ENCODE peak calls at places on chromosomes 3 and 15, in eight cellular contexts. O is heart right ventricle; H is lower lobe of right lung; X is CD8-positive, alpha-beta T cell; L is PC-9; J is uterus; A is body of pancreas; Y is heart left ventricle. C is an unnamed sample.

GRCh38 chr15:60745469-60745971 is 266.6 kb upstream of the ICE2 start:
- DNase-seq in A (peak; percentile 30), L (no peak), J (peak; percentile 71), H (no peak), X (no peak), Y (peak; percentile 63), O (peak; percentile 38), C (no peak)

GRCh38 chr15:65087411-65087810 is 10.9 kb downstream of the KBTBD13 start:
- DNase-seq in A (no peak), O (no peak), L (no peak), Y (no peak), X (no peak), H (peak; percentile 52), J (no peak), C (no peak)

GRCh38 chr15:68369931-68370767 is 61.8 kb downstream of the ITGA11 start:
- DNase-seq in H (no peak), J (peak; percentile 17), Y (no peak), L (no peak), X (no peak), A (no peak), O (no peak), C (no peak)

GRCh38 chr3:242986-243706 is 46.6 kb downstream of the CHL1 start:
- DNase-seq in H (no peak), X (no peak), Y (no peak), A (no peak), O (no peak), L (no peak), J (no peak), C (no peak)

GRCh38 chr3:4303187-4304123 is at the start of gene SETMAR:
- DNase-seq in J (peak; percentile 94), X (peak; percentile 89), A (peak; percentile 92), O (peak; percentile 92), L (peak; percentile 58), Y (peak; percentile 91), H (peak; percentile 92), C (peak; percentile 84)

GRCh38 chr3:193665370-193665989 is 72.5 kb downstream of the OPA1 start:
- DNase-seq in O (no peak), L (peak; percentile 70), H (no peak), X (no peak), J (no peak), A (no peak), Y (no peak), C (no peak)

GRCh38 chr3:45608885-45609284 is 14.3 kb downstream of the LIMD1 start:
- DNase-seq in X (no peak), A (peak; percentile 72), O (no peak), J (no peak), L (peak; percentile 83), H (peak; percentile 34), Y (no peak), C (no peak)

GRCh38 chr15:31365655-31366127 is 39.1 kb downstream of the KLF13 start:
- DNase-seq in O (peak; percentile 91), J (peak; percentile 96), X (peak; percentile 88), L (no peak), H (peak; percentile 98), Y (peak; percentile 90), A (peak; percentile 98), C (peak; percentile 90)

GRCh38 chr15:39444729-39445470 is 136.0 kb upstream of the THBS1 start:
- DNase-seq in J (peak; percentile 24), H (no peak), O (no peak), A (no peak), X (no peak), L (no peak), Y (no peak), C (no peak)

GRCh38 chr3:56423537-56424209 is 44.6 kb downstream of the ERC2 start:
- DNase-seq in H (no peak), X (no peak), A (no peak), J (no peak), L (no peak), Y (no peak), O (no peak), C (no peak)

GRCh38 chr3:142028174-142028833 is 121.0 kb downstream of the TFDP2 start:
- DNase-seq in O (peak; percentile 58), J (peak; percentile 34), X (no peak), A (peak; percentile 36), H (no peak), Y (peak; percentile 38), L (no peak), C (peak; percentile 33)

GRCh38 chr3:152307829-152308474 is 39.2 kb downstream of the MBNL1 start:
- DNase-seq in H (no peak), L (peak; percentile 55), J (no peak), X (no peak), O (no peak), A (no peak), Y (no peak), C (no peak)

GRCh38 chr3:140950154-140950553 is 8.5 kb downstream of the SLC25A36 start:
- DNase-seq in X (no peak), H (no peak), A (no peak), O (no peak), Y (no peak), J (no peak), L (no peak), C (no peak)

GRCh38 chr3:42019953-42020260 is 58.0 kb upstream of the ULK4 start:
- DNase-seq in X (no peak), J (no peak), A (no peak), H (no peak), Y (no peak), L (no peak), O (no peak), C (no peak)

GRCh38 chr3:42020681-42021307 is 58.9 kb upstream of the ULK4 start:
- DNase-seq in X (no peak), L (peak; percentile 85), O (no peak), Y (no peak), A (no peak), J (peak; percentile 34), H (no peak), C (no peak)

GRCh38 chr3:42023380-42023779 is 61.5 kb upstream of the ULK4 start:
- DNase-seq in J (no peak), L (no peak), H (no peak), X (no peak), A (no peak), O (no peak), Y (no peak), C (no peak)

GRCh38 chr3:42022355-42022754 is 60.5 kb upstream of the ULK4 start:
- DNase-seq in O (no peak), J (no peak), A (no peak), X (no peak), H (no peak), Y (no peak), L (no peak), C (no peak)

GRCh38 chr3:42019144-42019952 is 57.4 kb upstream of the ULK4 start:
- DNase-seq in H (no peak), O (peak; percentile 64), Y (peak; percentile 46), L (no peak), J (no peak), X (no peak), A (peak; percentile 68), C (no peak)
- H3K4me1 ChIP-seq in H (peaks cover 75% of the 10 kb centered on the region), O (peaks cover 89% of the 10 kb centered on the region), Y (peaks cover 88% of the 10 kb centered on the region), L (peaks cover 44% of the 10 kb centered on the region), J (peaks cover 20% of the 10 kb centered on the region), X (peaks cover 25% of the 10 kb centered on the region), A (peaks cover 55% of the 10 kb centered on the region), C (no peaks in the 10 kb centered on the region)

GRCh38 chr3:8261018-8261417 is 240.6 kb upstream of the LMCD1 start:
- DNase-seq in J (no peak), L (no peak), X (no peak), H (no peak), Y (no peak), O (no peak), A (no peak), C (no peak)
- TF ChIP-seq CTCF in J (no peak), L (no peak), X (no peak), H (no peak), Y (no peak), O (no peak), A (no peak), C (no peak)

GRCh38 chr15:100923076-100923475 is 3.9 kb downstream of the LRRK1 start:
- DNase-seq in H (no peak), J (no peak), A (no peak), L (no peak), X (no peak), Y (no peak), O (no peak), C (no peak)
- H3K4me1 ChIP-seq in H (peaks cover 22% of the 10 kb centered on the region), J (no peaks in the 10 kb centered on the region), A (peaks cover 11% of the 10 kb centered on the region), L (no peaks in the 10 kb centered on the region), X (peaks cover 7% of the 10 kb centered on the region), Y (peaks cover 9% of the 10 kb centered on the region), O (no peaks in the 10 kb centered on the region), C (no peaks in the 10 kb centered on the region)

GRCh38 chr15:92693922-92694331 is 38.4 kb upstream of the FAM174B start:
- DNase-seq in Y (no peak), O (no peak), J (no peak), H (no peak), X (no peak), A (no peak), L (no peak), C (peak; percentile 74)
- TF ChIP-seq CTCF in Y (peak; percentile 24), O (no peak), J (no peak), H (no peak), X (no peak), A (no peak), L (peak; percentile 39), C (peak; percentile 87)

GRCh38 chr15:89087066-89087829 is 1.0 kb upstream of the ABHD2 start:
- DNase-seq in O (peak; percentile 41), H (no peak), J (no peak), Y (peak; percentile 30), A (no peak), X (no peak), L (no peak), C (no peak)
- H3K4me1 ChIP-seq in O (peaks cover 34% of the 10 kb centered on the region), H (peaks cover 47% of the 10 kb centered on the region), J (no peaks in the 10 kb centered on the region), Y (peaks cover 45% of the 10 kb centered on the region), A (peaks cover 38% of the 10 kb centered on the region), X (peaks cover 39% of the 10 kb centered on the region), L (peaks cover 43% of the 10 kb centered on the region), C (peaks cover 36% of the 10 kb centered on the region)

GRCh38 chr3:172040976-172041963 is 1.9 kb downstream of the FNDC3B start:
- DNase-seq in J (peak; percentile 36), O (no peak), X (no peak), A (peak; percentile 32), Y (no peak), L (peak; percentile 85), H (no peak), C (peak; percentile 28)

GRCh38 chr3:172038823-172039222 is 555 bp upstream of the FNDC3B start:
- DNase-seq in J (peak; percentile 56), A (no peak), L (no peak), O (no peak), X (no peak), H (no peak), Y (no peak), C (no peak)

GRCh38 chr3:172039352-172040077 is at the start of gene FNDC3B:
- DNase-seq in L (peak; percentile 91), H (peak; percentile 94), O (peak; percentile 96), Y (peak; percentile 97), X (peak; percentile 92), J (peak; percentile 96), A (peak; percentile 95), C (peak; percentile 93)

GRCh38 chr3:172042136-172042535 is 2.8 kb downstream of the FNDC3B start:
- DNase-seq in A (no peak), Y (no peak), H (no peak), L (no peak), O (no peak), X (no peak), J (no peak), C (no peak)

GRCh38 chr3:172040078-172040975 is 949 bp downstream of the FNDC3B start:
- DNase-seq in X (peak; percentile 55), A (peak; percentile 89), L (peak; percentile 79), O (peak; percentile 86), H (peak; percentile 89), J (peak; percentile 82), Y (peak; percentile 90), C (peak; percentile 73)
- TF ChIP-seq CTCF in X (no peak), A (peak; percentile 21), L (no peak), O (no peak), H (peak; percentile 22), J (peak; percentile 9), Y (peak; percentile 42), C (peak; percentile 16)

C was measured in BE2C.